ENCODE peak calls at places on chromosomes 16 and 17, in ten cellular contexts. F is GM23248; H is brain microvascular endothelial cell; T is CD4-positive, CD25-positive, alpha-beta regulatory T cell; A is CD8-positive, alpha-beta memory T cell; Y is HL-60; R is OCI-LY7; G is tibial nerve; V is adrenal gland; J is A549. U is an unnamed sample.

GRCh38 chr17:7740481-7741001 is 23.0 kb downstream of the DNAH2 start:
- DNase-seq in Y (no peak), T (no peak), V (no peak), A (no peak), R (no peak), J (no peak), F (no peak), H (no peak), G (no peak), U (peak; percentile 23)

GRCh38 chr16:23301251-23302044 is 654 bp upstream of the SCNN1B start:
- DNase-seq in T (no peak), R (no peak), V (no peak), F (no peak), Y (no peak), A (no peak), H (no peak), J (no peak), G (no peak), U (no peak)

GRCh38 chr16:88591577-88592021 is 21.4 kb downstream of the ZC3H18 start:
- DNase-seq in Y (peak; percentile 71), V (peak; percentile 80), R (no peak), J (no peak), A (no peak), H (no peak), G (peak; percentile 16), F (peak; percentile 78), T (peak; percentile 47), U (peak; percentile 31)

GRCh38 chr17:66939461-66940114 is 24.9 kb upstream of the CACNG4 start:
- DNase-seq in R (no peak), G (no peak), V (no peak), Y (no peak), T (no peak), F (no peak), A (no peak), H (no peak), J (no peak), U (no peak)

GRCh38 chr17:75416006-75416405 is 10.5 kb upstream of the GRB2 start:
- DNase-seq in H (no peak), G (no peak), V (no peak), T (no peak), Y (no peak), F (no peak), J (no peak), A (no peak), R (no peak), U (no peak)

GRCh38 chr16:79988721-79989220 is 388.2 kb upstream of the MAF start:
- DNase-seq in F (no peak), A (no peak), V (no peak), R (no peak), H (peak; percentile 27), T (no peak), Y (no peak), J (no peak), G (no peak), U (no peak)

GRCh38 chr16:57519796-57520360 is 16.5 kb downstream of the CCDC102A start:
- DNase-seq in J (peak; percentile 68), T (peak; percentile 74), F (peak; percentile 73), H (peak; percentile 53), Y (peak; percentile 68), G (peak; percentile 80), A (peak; percentile 86), V (peak; percentile 90), R (peak; percentile 79), U (peak; percentile 78)

GRCh38 chr17:58788199-58788598 is 32.5 kb downstream of the PPM1E start:
- DNase-seq in T (no peak), F (no peak), A (no peak), R (no peak), G (no peak), V (no peak), Y (no peak), H (no peak), J (no peak), U (no peak)

GRCh38 chr17:34519286-34519685 is 60.1 kb upstream of the TMEM132E start:
- DNase-seq in V (no peak), R (peak; percentile 43), H (no peak), A (no peak), G (no peak), T (no peak), Y (no peak), F (peak; percentile 2), J (peak; percentile 21), U (no peak)

GRCh38 chr16:69130461-69130860 is 1.9 kb downstream of the CHTF8 start:
- DNase-seq in G (no peak), R (no peak), T (no peak), F (no peak), V (no peak), Y (no peak), A (no peak), J (no peak), H (no peak), U (no peak)

GRCh38 chr17:77579717-77580116 is 378.8 kb upstream of the TNRC6C start:
- DNase-seq in R (no peak), F (no peak), G (no peak), T (no peak), J (no peak), Y (no peak), A (no peak), H (no peak), V (no peak), U (no peak)

GRCh38 chr16:85303354-85303883 is 191.1 kb upstream of the CIBAR2 start:
- DNase-seq in J (peak; percentile 88), G (no peak), T (peak; percentile 69), A (peak; percentile 71), F (peak; percentile 61), Y (peak; percentile 80), H (no peak), V (peak; percentile 80), R (peak; percentile 85), U (peak; percentile 60)

GRCh38 chr17:14409292-14409691 is 108.4 kb downstream of the HS3ST3B1 start:
- DNase-seq in J (no peak), V (no peak), F (no peak), T (no peak), R (no peak), G (no peak), H (no peak), Y (no peak), A (no peak), U (no peak)

GRCh38 chr17:82334622-82335394 is 1.2 kb upstream of the SECTM1 start:
- DNase-seq in V (no peak), A (no peak), T (no peak), G (no peak), H (no peak), R (peak; percentile 49), F (peak; percentile 43), J (no peak), Y (no peak), U (no peak)

GRCh38 chr17:83192161-83192788 is 112.9 kb downstream of the METRNL start:
- DNase-seq in T (no peak), G (peak; percentile 84), A (peak; percentile 44), Y (no peak), F (peak; percentile 91), H (no peak), V (peak; percentile 45), J (no peak), R (no peak), U (peak; percentile 16)

GRCh38 chr17:32658470-32659418 is 172.0 kb downstream of the CDK5R1 start:
- DNase-seq in R (no peak), T (no peak), H (no peak), J (no peak), Y (no peak), G (no peak), F (no peak), V (no peak), A (no peak), U (no peak)

GRCh38 chr17:45828171-45829133 is 16.2 kb upstream of the SPPL2C start:
- DNase-seq in G (no peak), H (no peak), Y (no peak), A (no peak), J (no peak), V (no peak), F (peak; percentile 20), T (no peak), R (no peak), U (no peak)

DNA sequence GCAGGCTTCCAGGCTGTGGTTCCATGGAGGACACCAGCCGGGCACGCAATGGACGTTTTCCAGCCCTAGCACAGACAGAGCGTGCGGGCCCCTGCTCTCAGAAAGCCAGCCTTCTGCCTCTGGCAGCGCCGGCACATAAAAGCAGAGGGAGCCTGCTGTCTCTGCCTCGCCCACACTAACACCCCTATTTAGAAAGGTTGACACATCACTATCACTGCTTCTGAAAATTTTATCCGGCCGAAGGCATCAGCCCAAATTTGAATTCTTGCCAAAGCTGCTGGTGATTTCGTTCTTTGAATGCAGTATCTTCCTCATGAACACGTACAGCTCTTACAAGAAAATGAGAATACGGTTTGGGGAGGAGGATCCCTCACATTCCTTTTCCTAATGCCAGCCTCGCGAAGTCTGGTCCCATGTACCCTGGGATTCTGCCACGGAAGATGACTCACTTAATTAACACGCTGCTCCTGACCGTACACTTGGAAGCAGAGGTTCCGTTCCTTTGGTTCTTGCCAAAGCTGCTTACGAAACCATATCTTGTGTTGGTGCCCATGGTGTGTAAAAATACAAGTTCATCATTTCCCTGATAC is 1.3 kb upstream of the RAB11FIP3 start:
- DNase-seq in H (peak; percentile 79), V (peak; percentile 91), J (peak; percentile 64), R (no peak), F (peak; percentile 99), T (no peak), Y (peak; percentile 24), A (no peak), G (peak; percentile 88), U (peak; percentile 46)
- H3K27ac ChIP-seq in H (peak overlapping the region; percentile 44), V (peak overlapping the region; percentile 94), J (peak overlapping the region; percentile 85), R (no peak overlapping the region), F (peak overlapping the region; percentile 93), T (no peak overlapping the region), Y (no peak overlapping the region), A (peak overlapping the region; percentile 85), G (peak overlapping the region; percentile 96), U (peak overlapping the region; percentile 97)

GRCh38 chr17:64130559-64131001 is 636 bp upstream of the ERN1 start:
- DNase-seq in H (peak; percentile 60), Y (no peak), J (no peak), V (peak; percentile 85), G (peak; percentile 47), F (peak; percentile 66), R (peak; percentile 31), A (no peak), T (peak; percentile 63), U (no peak)
- H3K4me3 ChIP-seq in H (peak overlapping the region; percentile 59), Y (peak overlapping the region; percentile 67), J (peak overlapping the region; percentile 80), V (no peak overlapping the region), G (peak overlapping the region; percentile 71), F (peak overlapping the region; percentile 63), R (peak overlapping the region; percentile 92), A (peak overlapping the region; percentile 49), T (peak overlapping the region; percentile 77), U (peak overlapping the region; percentile 81)

DNA sequence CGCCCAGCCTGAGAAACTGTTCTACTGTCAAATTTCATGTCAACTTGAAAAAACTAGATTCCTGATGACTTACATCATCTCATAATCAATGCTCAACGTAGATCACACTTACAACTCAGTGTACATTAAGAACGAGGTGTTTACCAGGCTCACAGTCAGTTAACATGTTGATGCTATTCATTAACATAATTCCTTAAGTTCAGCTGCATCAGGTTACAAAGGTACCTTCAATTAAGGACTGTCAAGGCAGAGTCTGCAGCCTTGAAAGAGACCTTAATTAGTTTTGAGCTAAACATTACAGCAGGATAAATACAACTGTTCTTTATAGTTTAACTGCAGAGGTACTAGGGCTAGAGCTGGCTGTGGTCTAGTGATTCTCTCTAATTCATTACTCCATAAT is 1.9 kb downstream of the GNA13 start:
- DNase-seq in J (no peak), G (no peak), A (no peak), Y (no peak), F (peak; percentile 33), R (no peak), V (no peak), H (no peak), T (no peak), U (no peak)
- H3K27ac ChIP-seq in J (peak overlapping the region; percentile 97), G (peak overlapping the region; percentile 100), A (no peak overlapping the region), Y (no peak overlapping the region), F (no peak overlapping the region), R (peak overlapping the region; percentile 84), V (peak overlapping the region; percentile 100), H (no peak overlapping the region), T (peak overlapping the region; percentile 97), U (peak overlapping the region; percentile 99)

GRCh38 chr17:80414508-80414802 is 512 bp upstream of the ENDOV start:
- DNase-seq in T (no peak), A (no peak), G (no peak), H (no peak), Y (no peak), R (peak; percentile 30), F (no peak), J (peak; percentile 28), V (peak; percentile 67), U (no peak)
- H3K4me3 ChIP-seq in T (no peak overlapping the region), A (peak overlapping the region; percentile 92), G (peak overlapping the region; percentile 90), H (peak overlapping the region; percentile 98), Y (peak overlapping the region; percentile 94), R (peak overlapping the region; percentile 77), F (peak overlapping the region; percentile 95), J (peak overlapping the region; percentile 74), V (peak overlapping the region; percentile 73), U (peak overlapping the region; percentile 83)

U was measured in left ventricle myocardium inferior.